ENCODE peak calls at places on chromosomes 5 and 9, in seven cellular contexts. D is spleen, B is WTC11, A is endodermal cell, V is hepatocyte, H is adrenal gland, E is progenitor cell of endocrine pancreas. X is an unnamed sample.

GRCh38 chr9:134216449-134216951 is 52.1 kb upstream of the RNU6ATAC start:
- DNase-seq in B (no peak), V (no peak), H (no peak), A (no peak), E (no peak), D (peak; percentile 64), X (peak; percentile 18)

GRCh38 chr5:120146787-120147186 is 317.3 kb upstream of the PRR16 start:
- DNase-seq in A (no peak), E (no peak), V (no peak), H (no peak), B (no peak), D (no peak), X (no peak)

GRCh38 chr9:33263936-33264472 is 504 bp downstream of the BAG1 start:
- DNase-seq in E (peak; percentile 25), D (peak; percentile 94), H (peak; percentile 52), B (no peak), A (no peak), V (peak; percentile 52), X (peak; percentile 78)

GRCh38 chr9:83707518-83707767 is 315 bp downstream of the UBQLN1 start:
- DNase-seq in E (no peak), D (no peak), A (no peak), V (no peak), B (no peak), H (peak; percentile 83), X (no peak)

GRCh38 chr9:94865599-94866456 is 139.3 kb downstream of the AOPEP start:
- DNase-seq in H (no peak), V (peak; percentile 25), E (no peak), A (peak; percentile 46), B (no peak), D (no peak), X (peak; percentile 38)

GRCh38 chr9:126116351-126117157 is 210.1 kb upstream of the MVB12B start:
- DNase-seq in E (no peak), D (peak; percentile 20), A (peak; percentile 43), V (no peak), H (no peak), B (no peak), X (no peak)

GRCh38 chr9:136691316-136692189 is 4.3 kb upstream of the AGPAT2 start:
- DNase-seq in B (no peak), V (no peak), E (no peak), H (no peak), A (no peak), D (no peak), X (no peak)

GRCh38 chr9:5910413-5911057 is 19.8 kb downstream of the MLANA start:
- DNase-seq in D (no peak), V (no peak), E (no peak), B (no peak), A (no peak), H (no peak), X (no peak)

GRCh38 chr5:94442971-94443370 is 175.4 kb downstream of the KIAA0825 start:
- DNase-seq in B (no peak), H (no peak), V (no peak), D (no peak), A (no peak), E (no peak), X (no peak)

GRCh38 chr9:32899181-32899580 is 102.2 kb downstream of the APTX start:
- DNase-seq in B (no peak), H (no peak), E (no peak), D (no peak), A (no peak), V (no peak), X (no peak)

GRCh38 chr5:143826909-143827514 is 15.1 kb downstream of the HMHB1 start:
- DNase-seq in D (no peak), B (no peak), E (no peak), V (peak; percentile 19), H (no peak), A (no peak), X (no peak)

GRCh38 chr9:15246688-15247087 is 60.3 kb downstream of the TTC39B start:
- DNase-seq in V (no peak), B (no peak), H (no peak), E (no peak), A (no peak), D (no peak), X (no peak)

GRCh38 chr5:20245432-20245974 is 257.5 kb upstream of the CDH18 start:
- DNase-seq in A (no peak), H (no peak), V (no peak), E (no peak), D (no peak), B (no peak), X (no peak)

GRCh38 chr5:144422025-144422424 is 251.4 kb downstream of the KCTD16 start:
- DNase-seq in V (no peak), E (no peak), D (no peak), B (no peak), A (no peak), H (no peak), X (no peak)

GRCh38 chr5:60492958-60493357 is 207.0 kb downstream of the DEPDC1B start:
- DNase-seq in D (no peak), B (no peak), E (no peak), H (no peak), V (no peak), A (no peak), X (no peak)

GRCh38 chr5:134092875-134093274 is 21.6 kb upstream of the TCF7 start:
- DNase-seq in B (no peak), A (no peak), V (peak; percentile 58), H (no peak), D (no peak), E (no peak), X (no peak)

GRCh38 chr9:30476826-30477225 is 1907.6 kb upstream of the ACO1 start:
- DNase-seq in V (no peak), D (no peak), A (no peak), E (no peak), H (no peak), B (no peak), X (no peak)

GRCh38 chr9:34338664-34339063 is 9.3 kb downstream of the NUDT2 start:
- DNase-seq in D (no peak), A (no peak), E (no peak), H (no peak), B (no peak), V (no peak), X (no peak)

GRCh38 chr9:127124091-127124490 is 1.7 kb upstream of the ANGPTL2 start:
- DNase-seq in A (no peak), D (no peak), V (no peak), E (no peak), B (no peak), H (no peak), X (no peak)

GRCh38 chr5:1878050-1878849 is 4.5 kb downstream of the IRX4 start:
- DNase-seq in V (no peak), E (no peak), D (no peak), B (peak; percentile 57), H (no peak), A (peak; percentile 82), X (no peak)

GRCh38 chr9:89422151-89422918 is 75.6 kb downstream of the SEMA4D start:
- DNase-seq in A (no peak), D (peak; percentile 74), B (no peak), H (no peak), V (no peak), E (no peak), X (no peak)

GRCh38 chr5:102289251-102289899 is 6.7 kb downstream of the SLCO4C1 start:
- DNase-seq in V (peak; percentile 15), D (no peak), E (no peak), H (no peak), B (no peak), A (no peak), X (no peak)

GRCh38 chr9:109242751-109243150 is 75.7 kb upstream of the FRRS1L start:
- DNase-seq in A (peak; percentile 10), V (no peak), H (no peak), D (no peak), B (no peak), E (no peak), X (no peak)

GRCh38 chr5:149038336-149039075 is 24.4 kb downstream of the SH3TC2 start:
- DNase-seq in B (no peak), D (no peak), A (no peak), V (no peak), H (no peak), E (no peak), X (no peak)

GRCh38 chr9:126327016-126327749 is 554 bp downstream of the MVB12B start:
- DNase-seq in B (peak; percentile 32), D (peak; percentile 87), E (peak; percentile 25), A (peak; percentile 72), H (no peak), V (no peak), X (no peak)

GRCh38 chr5:68049053-68049713 is 166.4 kb upstream of the PIK3R1 start:
- DNase-seq in D (no peak), B (no peak), A (no peak), H (no peak), V (no peak), E (no peak), X (no peak)

GRCh38 chr9:91425270-91425669 is 1.6 kb upstream of the NFIL3 start:
- DNase-seq in H (no peak), B (no peak), A (no peak), V (no peak), E (no peak), D (no peak), X (no peak)

GRCh38 chr5:169202969-169203368 is 98.0 kb downstream of the SLIT3 start:
- DNase-seq in E (no peak), D (no peak), A (peak; percentile 19), H (no peak), B (no peak), V (no peak), X (no peak)

GRCh38 chr9:134367061-134367460 is 40.8 kb downstream of the RXRA start:
- DNase-seq in A (no peak), E (no peak), H (no peak), B (no peak), D (no peak), V (no peak), X (no peak)

GRCh38 chr9:13213337-13213736 is 66.2 kb downstream of the MPDZ start:
- DNase-seq in H (no peak), A (no peak), E (no peak), B (no peak), D (no peak), V (no peak), X (no peak)
- TF ChIP-seq CTCF in H (peak; percentile 30), A (peak; percentile 42), E (peak; percentile 18), B (no peak), D (no peak), V (peak; percentile 51), X (peak; percentile 47)

DNA sequence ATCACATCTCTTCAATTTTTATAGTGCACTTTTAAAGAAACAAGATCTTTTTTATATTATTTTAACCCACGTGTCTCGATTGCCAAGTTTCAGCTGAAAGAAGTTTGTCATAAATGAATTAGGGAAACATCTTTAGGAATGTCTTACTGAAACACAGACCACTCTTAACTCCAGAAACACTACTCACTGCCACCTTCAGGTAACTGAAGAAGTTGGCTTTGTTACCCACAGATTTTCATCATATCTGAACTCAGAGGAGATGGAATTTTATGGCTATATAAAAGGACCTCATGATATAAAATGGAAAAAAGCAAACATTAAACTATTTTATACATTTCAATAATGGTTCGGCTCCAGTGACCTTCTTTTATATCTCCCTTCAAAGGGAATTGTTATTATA is 158.0 kb downstream of the SEMA5A start:
- DNase-seq in E (no peak), D (no peak), V (peak; percentile 28), H (no peak), B (no peak), A (no peak), X (no peak)
- TF ChIP-seq CTCF in E (peak; percentile 9), D (no peak), V (peak; percentile 40), H (no peak), B (no peak), A (peak; percentile 48), X (no peak)

GRCh38 chr5:172637122-172637580 is 3.9 kb upstream of the NEURL1B start:
- DNase-seq in V (no peak), A (peak; percentile 45), H (no peak), D (no peak), B (no peak), E (no peak), X (no peak)
- TF ChIP-seq CTCF in V (no peak), A (no peak), H (no peak), D (no peak), B (no peak), E (no peak), X (no peak)

GRCh38 chr9:101235105-101235866 is 149.5 kb downstream of the BAAT start:
- DNase-seq in E (no peak), A (no peak), D (no peak), B (no peak), H (no peak), V (peak; percentile 45), X (no peak)
- TF ChIP-seq CTCF in E (peak; percentile 73), A (peak; percentile 82), D (no peak), B (peak; percentile 32), H (peak; percentile 40), V (peak; percentile 68), X (peak; percentile 52)